ENCODE peak calls at places on chromosomes 5 and 9, in six cellular contexts. O is cardiac muscle cell; A is NCI-H446 treated with DMSO at 0.1 percent for 48 hours; X is stimulated activated CD8-positive, alpha-beta memory T cell treated with anti-CD3 and anti-CD28 coated beads, Interleukin-12 subunit alpha, Interleukin-12 subunit beta, amount 100 ng/mL, for 4 hours; W is stimulated activated CD4-positive, alpha-beta T cell treated with anti-CD3 and anti-CD28 coated beads, Interleukin-1b, Interleukin-23, amount 100 ng/mL, for 48 hours; B is GM20000. G is an unnamed sample.

GRCh38 chr9:2027761-2028160 is 12.6 kb downstream of the SMARCA2 start:
- DNase-seq in O (no peak), A (no peak), X (no peak), W (no peak), B (no peak), G (no peak)

GRCh38 chr5:61869333-61869732 is 436.7 kb upstream of the KIF2A start:
- DNase-seq in O (no peak), A (no peak), X (no peak), W (no peak), B (no peak), G (no peak)

GRCh38 chr5:143106175-143106574 is 297.3 kb downstream of the NR3C1 start:
- DNase-seq in O (peak), A (peak), X (no peak), W (no peak), B (no peak), G (peak)

GRCh38 chr5:96187309-96188027 is 225.8 kb upstream of the ELL2 start:
- DNase-seq in O (no peak), A (no peak), X (no peak), W (no peak), B (no peak), G (no peak)

GRCh38 chr5:22649076-22649475 is 204.1 kb downstream of the CDH12 start:
- DNase-seq in O (peak), A (no peak), X (no peak), W (no peak), B (no peak), G (peak)

GRCh38 chr5:160837749-160838593 is 14.0 kb downstream of the ATP10B start:
- DNase-seq in O (no peak), A (peak), X (no peak), W (no peak), B (no peak), G (no peak)

GRCh38 chr5:134142806-134143205 is 28.3 kb downstream of the TCF7 start:
- DNase-seq in O (no peak), A (no peak), X (no peak), W (no peak), B (no peak), G (peak)

GRCh38 chr9:94782367-94783120 is 56.0 kb downstream of the AOPEP start:
- DNase-seq in O (peak), A (no peak), X (no peak), W (no peak), B (no peak), G (no peak)

GRCh38 chr5:150562832-150563231 is 54.9 kb downstream of the NDST1 start:
- DNase-seq in O (peak), A (peak), X (no peak), W (no peak), B (no peak), G (peak)